ENCODE peak calls at places on chromosome 6, in six cellular contexts. One of them, this sample, is unnamed.
A peak's percentile ranks its signal among the peaks of the same experiment; 100 is the strongest.

GRCh38 chr6:37602801-37603200 is 94.9 kb downstream of the MDGA1 start:
- DNase-seq in HepG2: no peak
- DNase-seq in endothelial cell of umbilical vein: no peak
- DNase-seq in A549: no peak
- DNase-seq in K562: no peak
- DNase-seq in GM12878: no peak
- DNase-seq in this sample: no peak

GRCh38 chr6:126039284-126039683 is 52.9 kb downstream of the TRMT11 start:
- DNase-seq in HepG2: no peak
- DNase-seq in endothelial cell of umbilical vein: no peak
- DNase-seq in A549: peak; percentile 55
- DNase-seq in K562: no peak
- DNase-seq in GM12878: no peak
- DNase-seq in this sample: no peak

GRCh38 chr6:108550256-108550655 is 10.5 kb upstream of the FOXO3 start:
- DNase-seq in HepG2: no peak
- DNase-seq in endothelial cell of umbilical vein: no peak
- DNase-seq in A549: no peak
- DNase-seq in K562: no peak
- DNase-seq in GM12878: no peak
- DNase-seq in this sample: no peak

GRCh38 chr6:42766163-42766670 is 15.6 kb upstream of the BICRAL start:
- DNase-seq in HepG2: no peak
- DNase-seq in endothelial cell of umbilical vein: no peak
- DNase-seq in A549: peak; percentile 50
- DNase-seq in K562: no peak
- DNase-seq in GM12878: no peak
- DNase-seq in this sample: no peak

GRCh38 chr6:152318278-152318677 is 318.9 kb downstream of the SYNE1 start:
- DNase-seq in HepG2: no peak
- DNase-seq in endothelial cell of umbilical vein: peak; percentile 49
- DNase-seq in A549: no peak
- DNase-seq in K562: no peak
- DNase-seq in GM12878: no peak
- DNase-seq in this sample: no peak

GRCh38 chr6:160950507-160950906 is 41.1 kb upstream of the MAP3K4 start:
- DNase-seq in HepG2: no peak
- DNase-seq in endothelial cell of umbilical vein: no peak
- DNase-seq in A549: peak; percentile 39
- DNase-seq in K562: no peak
- DNase-seq in GM12878: no peak
- DNase-seq in this sample: no peak

GRCh38 chr6:117389227-117390057 is 36.3 kb downstream of the ROS1 start:
- DNase-seq in HepG2: peak; percentile 78
- DNase-seq in endothelial cell of umbilical vein: no peak
- DNase-seq in A549: peak; percentile 35
- DNase-seq in K562: no peak
- DNase-seq in GM12878: no peak
- DNase-seq in this sample: peak; percentile 19

GRCh38 chr6:133568970-133569889 is 319.7 kb upstream of the TCF21 start:
- DNase-seq in HepG2: peak; percentile 51
- DNase-seq in endothelial cell of umbilical vein: peak; percentile 56
- DNase-seq in A549: peak; percentile 96
- DNase-seq in K562: peak; percentile 63
- DNase-seq in GM12878: no peak
- DNase-seq in this sample: peak; percentile 25

GRCh38 chr6:105740946-105741605 is 338.2 kb upstream of the PREP start:
- DNase-seq in HepG2: no peak
- DNase-seq in endothelial cell of umbilical vein: no peak
- DNase-seq in A549: no peak
- DNase-seq in K562: peak; percentile 50
- DNase-seq in GM12878: no peak
- DNase-seq in this sample: no peak

GRCh38 chr6:143774347-143774746 is 68.8 kb upstream of the LTV1 start:
- DNase-seq in HepG2: no peak
- DNase-seq in endothelial cell of umbilical vein: no peak
- DNase-seq in A549: no peak
- DNase-seq in K562: no peak
- DNase-seq in GM12878: no peak
- DNase-seq in this sample: no peak

GRCh38 chr6:142374965-142375733 is 73.3 kb downstream of the ADGRG6 start:
- DNase-seq in HepG2: peak; percentile 99
- DNase-seq in endothelial cell of umbilical vein: peak; percentile 97
- DNase-seq in A549: peak; percentile 97
- DNase-seq in K562: no peak
- DNase-seq in GM12878: no peak
- DNase-seq in this sample: no peak

GRCh38 chr6:18400831-18401446 is 13.8 kb downstream of the RNF144B start:
- DNase-seq in HepG2: no peak
- DNase-seq in endothelial cell of umbilical vein: peak; percentile 92
- DNase-seq in A549: no peak
- DNase-seq in K562: no peak
- DNase-seq in GM12878: peak; percentile 53
- DNase-seq in this sample: peak; percentile 33

GRCh38 chr6:56437171-56437900 is 190.0 kb upstream of the COL21A1 start:
- DNase-seq in HepG2: no peak
- DNase-seq in endothelial cell of umbilical vein: no peak
- DNase-seq in A549: no peak
- DNase-seq in K562: no peak
- DNase-seq in GM12878: no peak
- DNase-seq in this sample: no peak

GRCh38 chr6:137264308-137265075 is 45.3 kb upstream of the IFNGR1 start:
- DNase-seq in HepG2: no peak
- DNase-seq in endothelial cell of umbilical vein: no peak
- DNase-seq in A549: no peak
- DNase-seq in K562: no peak
- DNase-seq in GM12878: no peak
- DNase-seq in this sample: no peak

DNA sequence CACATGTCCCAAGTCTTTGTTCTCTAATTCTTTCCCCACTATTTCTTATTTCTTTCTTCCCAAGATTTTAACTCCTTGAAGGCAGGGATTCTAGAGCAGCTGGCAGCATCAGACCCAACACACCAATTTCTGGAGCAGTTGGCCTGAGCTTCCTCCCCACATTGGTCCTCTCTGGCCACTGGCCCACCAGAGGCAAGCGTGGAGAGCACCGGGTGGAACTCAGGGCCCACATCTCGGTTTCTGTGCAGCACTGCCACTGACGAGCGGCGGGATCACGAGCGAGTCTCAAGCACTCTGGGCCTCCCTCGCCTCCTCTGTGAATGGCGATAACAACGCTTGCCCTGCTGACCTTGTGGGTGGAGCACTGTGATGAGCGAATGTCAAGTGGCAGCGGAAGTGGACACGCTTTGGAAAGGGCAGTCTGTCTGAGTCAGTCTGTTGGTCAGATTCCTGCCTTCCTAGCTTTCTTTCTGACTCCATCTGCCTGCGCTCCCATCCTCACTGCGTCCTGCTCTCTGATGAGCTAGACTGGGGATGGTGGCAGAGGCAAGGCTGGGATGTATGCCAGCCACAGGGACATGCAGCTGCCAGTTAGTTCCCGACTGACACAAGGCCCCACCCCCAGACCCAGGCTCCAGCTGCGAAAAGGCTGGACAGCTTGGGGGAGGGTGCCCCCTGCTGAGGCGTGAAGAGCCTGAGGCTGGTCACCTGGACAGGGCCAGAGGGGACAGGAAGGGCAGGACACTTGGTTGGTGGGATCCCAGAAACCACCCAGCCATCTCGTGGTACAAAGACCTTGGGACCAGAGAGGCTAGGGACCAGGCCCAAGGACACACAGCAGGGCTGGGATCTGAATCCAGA is 4.5 kb upstream of the SPDEF start:
- DNase-seq in HepG2: peak; percentile 89
- DNase-seq in endothelial cell of umbilical vein: peak; percentile 13
- DNase-seq in A549: no peak
- DNase-seq in K562: peak; percentile 99
- DNase-seq in GM12878: no peak
- DNase-seq in this sample: peak; percentile 31
- TF ChIP-seq CTCF in HepG2: peak; percentile 80
- TF ChIP-seq CTCF in endothelial cell of umbilical vein: no peak
- TF ChIP-seq CTCF in A549: no peak
- TF ChIP-seq CTCF in K562: peak; percentile 60
- TF ChIP-seq CTCF in GM12878: no peak
- TF ChIP-seq CTCF in this sample: no peak

DNA sequence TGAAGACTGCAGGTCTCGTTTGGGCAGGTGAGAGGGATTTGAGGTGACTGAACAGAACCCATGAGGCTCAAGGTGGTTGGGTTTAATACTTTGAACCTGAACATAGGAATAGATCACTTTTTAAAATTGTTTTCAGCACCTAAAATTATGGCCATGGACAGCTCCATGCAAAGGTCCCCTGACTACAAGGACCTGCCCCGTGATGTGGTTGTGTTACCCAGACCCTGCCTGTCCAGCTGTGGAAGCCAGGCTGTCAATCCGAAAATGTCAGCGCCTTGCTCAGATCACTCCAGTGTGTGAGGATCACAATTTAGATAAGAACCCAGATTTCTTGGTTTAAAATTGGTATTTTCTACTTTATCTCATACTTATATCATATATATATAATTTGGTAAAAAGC is 23.8 kb upstream of the RPS6KA2 start:
- DNase-seq in HepG2: no peak
- DNase-seq in endothelial cell of umbilical vein: no peak
- DNase-seq in A549: no peak
- DNase-seq in K562: no peak
- DNase-seq in GM12878: no peak
- DNase-seq in this sample: no peak
- TF ChIP-seq MYC in HepG2: no peak
- TF ChIP-seq MYC in endothelial cell of umbilical vein: no peak
- TF ChIP-seq MYC in A549: no peak
- TF ChIP-seq MYC in K562: no peak
- TF ChIP-seq MYC in GM12878: no peak
- TF ChIP-seq MYC in this sample: no peak

GRCh38 chr6:31727717-31728671 is 1.1 kb downstream of the DDAH2 start:
- DNase-seq in HepG2: no peak
- DNase-seq in endothelial cell of umbilical vein: no peak
- DNase-seq in A549: no peak
- DNase-seq in K562: no peak
- DNase-seq in GM12878: peak; percentile 43
- DNase-seq in this sample: no peak

GRCh38 chr6:31730631-31731086 is 1.6 kb upstream of the DDAH2 start:
- DNase-seq in HepG2: no peak
- DNase-seq in endothelial cell of umbilical vein: no peak
- DNase-seq in A549: no peak
- DNase-seq in K562: peak; percentile 58
- DNase-seq in GM12878: no peak
- DNase-seq in this sample: peak; percentile 32

GRCh38 chr6:31729979-31730630 is 1.0 kb upstream of the DDAH2 start:
- DNase-seq in HepG2: peak; percentile 36
- DNase-seq in endothelial cell of umbilical vein: peak; percentile 94
- DNase-seq in A549: peak; percentile 81
- DNase-seq in K562: peak; percentile 97
- DNase-seq in GM12878: no peak
- DNase-seq in this sample: peak; percentile 91

GRCh38 chr6:31728767-31729514 is at the start of gene DDAH2:
- DNase-seq in HepG2: no peak
- DNase-seq in endothelial cell of umbilical vein: no peak
- DNase-seq in A549: no peak
- DNase-seq in K562: no peak
- DNase-seq in GM12878: no peak
- DNase-seq in this sample: no peak

DNA sequence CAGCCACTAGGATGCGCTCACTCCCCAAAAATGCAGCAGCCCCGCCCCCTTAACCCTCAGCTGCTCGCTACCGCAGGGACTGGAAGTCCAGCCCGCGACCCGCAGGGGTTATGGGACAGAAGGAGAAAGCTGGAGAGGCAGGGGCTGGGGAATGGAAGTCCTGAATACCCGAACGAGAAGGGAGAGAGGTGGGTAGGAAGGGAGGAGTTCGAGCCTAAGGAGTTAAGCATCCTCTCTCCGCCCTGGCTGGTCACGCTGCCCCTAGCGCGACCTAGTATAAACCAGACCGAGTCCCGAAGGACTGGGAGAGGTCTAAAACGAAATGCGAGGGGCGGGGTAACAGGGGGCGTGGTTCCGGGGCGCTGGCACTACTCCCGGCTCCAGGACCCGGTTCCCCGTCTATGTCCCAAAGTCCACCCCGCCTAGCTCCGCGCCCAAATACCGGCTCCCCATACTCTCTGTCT is 448 bp upstream of the DDAH2 start:
- DNase-seq in HepG2: peak; percentile 86
- DNase-seq in endothelial cell of umbilical vein: peak; percentile 90
- DNase-seq in A549: peak; percentile 85
- DNase-seq in K562: peak; percentile 97
- DNase-seq in GM12878: peak; percentile 35
- DNase-seq in this sample: peak; percentile 94
- TF ChIP-seq CTCF in HepG2: peak; percentile 96
- TF ChIP-seq CTCF in endothelial cell of umbilical vein: no peak
- TF ChIP-seq CTCF in A549: peak; percentile 68
- TF ChIP-seq CTCF in K562: peak; percentile 99
- TF ChIP-seq CTCF in GM12878: peak; percentile 84
- TF ChIP-seq CTCF in this sample: peak; percentile 83

GRCh38 chr6:168956884-168957730 is 296.5 kb downstream of the THBS2 start:
- DNase-seq in HepG2: peak; percentile 67
- DNase-seq in endothelial cell of umbilical vein: peak; percentile 17
- DNase-seq in A549: peak; percentile 60
- DNase-seq in K562: peak; percentile 62
- DNase-seq in GM12878: no peak
- DNase-seq in this sample: peak; percentile 80

GRCh38 chr6:168953461-168953860 is 300.2 kb downstream of the THBS2 start:
- DNase-seq in HepG2: no peak
- DNase-seq in endothelial cell of umbilical vein: no peak
- DNase-seq in A549: no peak
- DNase-seq in K562: no peak
- DNase-seq in GM12878: no peak
- DNase-seq in this sample: no peak

GRCh38 chr6:168960557-168960956 is 293.1 kb downstream of the THBS2 start:
- DNase-seq in HepG2: no peak
- DNase-seq in endothelial cell of umbilical vein: no peak
- DNase-seq in A549: no peak
- DNase-seq in K562: no peak
- DNase-seq in GM12878: no peak
- DNase-seq in this sample: no peak

GRCh38 chr6:168959696-168960095 is 293.9 kb downstream of the THBS2 start:
- DNase-seq in HepG2: no peak
- DNase-seq in endothelial cell of umbilical vein: no peak
- DNase-seq in A549: no peak
- DNase-seq in K562: no peak
- DNase-seq in GM12878: no peak
- DNase-seq in this sample: no peak

DNA sequence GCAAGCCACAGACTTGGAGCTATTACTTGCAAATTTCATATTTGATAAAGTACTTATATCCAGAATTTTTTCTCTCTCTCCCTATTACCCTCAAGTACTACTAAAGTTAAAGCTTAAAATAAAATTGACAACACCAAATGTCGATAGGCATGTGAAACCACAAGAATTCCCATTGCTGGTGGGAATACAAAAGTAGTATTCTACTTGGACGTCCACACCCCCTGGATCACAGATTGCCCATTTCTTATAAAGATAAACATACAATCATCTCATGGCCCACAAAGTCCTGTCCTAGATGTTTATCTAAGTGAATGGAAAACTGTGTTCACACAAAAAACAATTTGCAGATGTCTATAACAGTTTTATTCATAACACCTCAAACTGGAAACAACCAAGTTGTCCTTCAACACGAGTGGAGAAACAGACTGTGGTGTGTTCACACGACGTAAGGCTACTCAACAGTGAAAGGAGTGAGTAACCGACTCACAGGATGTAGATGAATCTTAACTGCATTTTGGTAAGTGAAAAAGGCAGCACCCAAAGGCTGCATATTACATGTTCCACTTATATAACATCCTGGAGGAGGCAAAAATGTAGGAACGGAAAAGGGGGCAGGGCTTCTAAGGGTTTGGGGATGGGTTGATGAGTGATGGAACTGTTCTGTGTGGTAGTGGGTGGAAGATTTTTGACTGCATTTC is 297.4 kb downstream of the THBS2 start:
- DNase-seq in HepG2: no peak
- DNase-seq in endothelial cell of umbilical vein: no peak
- DNase-seq in A549: no peak
- DNase-seq in K562: no peak
- DNase-seq in GM12878: no peak
- DNase-seq in this sample: no peak
- TF ChIP-seq MYC in HepG2: no peak
- TF ChIP-seq MYC in endothelial cell of umbilical vein: no peak
- TF ChIP-seq MYC in A549: no peak
- TF ChIP-seq MYC in K562: no peak
- TF ChIP-seq MYC in GM12878: no peak
- TF ChIP-seq MYC in this sample: no peak